ENCODE peak calls at places on chromosomes 7 and 10, in eight cellular contexts. One of them, this sample, is unnamed.

GRCh38 chr10:97778452-97779302 is 6.9 kb upstream of the SFRP5 start:
- DNase-seq in T-helper 17 cell: no peak
- DNase-seq in HFF-Myc: no peak
- DNase-seq in CD4-positive, alpha-beta T cell: no peak
- DNase-seq in hippocampal formation: no peak
- DNase-seq in NCI-H2029 treated with DMSO at 0.1 percent for 48 hours: peak
- DNase-seq in HTR-8/SVneo: no peak
- DNase-seq in MV-4-11: no peak
- DNase-seq in this sample: no peak

GRCh38 chr10:130766071-130766470 is 545.5 kb downstream of the TCERG1L start:
- DNase-seq in T-helper 17 cell: no peak
- DNase-seq in HFF-Myc: no peak
- DNase-seq in CD4-positive, alpha-beta T cell: no peak
- DNase-seq in hippocampal formation: no peak
- DNase-seq in NCI-H2029 treated with DMSO at 0.1 percent for 48 hours: no peak
- DNase-seq in HTR-8/SVneo: no peak
- DNase-seq in MV-4-11: no peak
- DNase-seq in this sample: no peak

GRCh38 chr10:17088118-17088806 is 41.3 kb downstream of the CUBN start:
- DNase-seq in T-helper 17 cell: no peak
- DNase-seq in HFF-Myc: no peak
- DNase-seq in CD4-positive, alpha-beta T cell: no peak
- DNase-seq in hippocampal formation: no peak
- DNase-seq in NCI-H2029 treated with DMSO at 0.1 percent for 48 hours: no peak
- DNase-seq in HTR-8/SVneo: no peak
- DNase-seq in MV-4-11: no peak
- DNase-seq in this sample: peak

GRCh38 chr7:83148776-83149175 is 13.9 kb downstream of the PCLO start:
- DNase-seq in T-helper 17 cell: no peak
- DNase-seq in HFF-Myc: no peak
- DNase-seq in CD4-positive, alpha-beta T cell: no peak
- DNase-seq in hippocampal formation: no peak
- DNase-seq in NCI-H2029 treated with DMSO at 0.1 percent for 48 hours: no peak
- DNase-seq in HTR-8/SVneo: no peak
- DNase-seq in MV-4-11: peak
- DNase-seq in this sample: no peak

GRCh38 chr7:21616796-21617436 is 74.1 kb downstream of the DNAH11 start:
- DNase-seq in T-helper 17 cell: no peak
- DNase-seq in HFF-Myc: no peak
- DNase-seq in CD4-positive, alpha-beta T cell: no peak
- DNase-seq in hippocampal formation: no peak
- DNase-seq in NCI-H2029 treated with DMSO at 0.1 percent for 48 hours: no peak
- DNase-seq in HTR-8/SVneo: peak
- DNase-seq in MV-4-11: no peak
- DNase-seq in this sample: peak

GRCh38 chr10:35412900-35413491 is 76.7 kb downstream of the CCNY start:
- DNase-seq in T-helper 17 cell: no peak
- DNase-seq in HFF-Myc: no peak
- DNase-seq in CD4-positive, alpha-beta T cell: no peak
- DNase-seq in hippocampal formation: no peak
- DNase-seq in NCI-H2029 treated with DMSO at 0.1 percent for 48 hours: no peak
- DNase-seq in HTR-8/SVneo: no peak
- DNase-seq in MV-4-11: no peak
- DNase-seq in this sample: no peak

GRCh38 chr7:47885309-47886000 is 62.8 kb downstream of the PKD1L1 start:
- DNase-seq in T-helper 17 cell: no peak
- DNase-seq in HFF-Myc: no peak
- DNase-seq in CD4-positive, alpha-beta T cell: no peak
- DNase-seq in hippocampal formation: no peak
- DNase-seq in NCI-H2029 treated with DMSO at 0.1 percent for 48 hours: no peak
- DNase-seq in HTR-8/SVneo: no peak
- DNase-seq in MV-4-11: no peak
- DNase-seq in this sample: no peak

GRCh38 chr7:3533040-3533439 is 232.0 kb downstream of the SDK1 start:
- DNase-seq in T-helper 17 cell: no peak
- DNase-seq in HFF-Myc: no peak
- DNase-seq in CD4-positive, alpha-beta T cell: no peak
- DNase-seq in hippocampal formation: no peak
- DNase-seq in NCI-H2029 treated with DMSO at 0.1 percent for 48 hours: no peak
- DNase-seq in HTR-8/SVneo: no peak
- DNase-seq in MV-4-11: no peak
- DNase-seq in this sample: no peak

GRCh38 chr7:33806284-33807157 is 98.8 kb upstream of the BMPER start:
- DNase-seq in T-helper 17 cell: no peak
- DNase-seq in HFF-Myc: no peak
- DNase-seq in CD4-positive, alpha-beta T cell: no peak
- DNase-seq in hippocampal formation: no peak
- DNase-seq in NCI-H2029 treated with DMSO at 0.1 percent for 48 hours: no peak
- DNase-seq in HTR-8/SVneo: no peak
- DNase-seq in MV-4-11: no peak
- DNase-seq in this sample: no peak

GRCh38 chr10:132470306-132471124 is 67.1 kb upstream of the INPP5A start:
- DNase-seq in T-helper 17 cell: no peak
- DNase-seq in HFF-Myc: no peak
- DNase-seq in CD4-positive, alpha-beta T cell: no peak
- DNase-seq in hippocampal formation: no peak
- DNase-seq in NCI-H2029 treated with DMSO at 0.1 percent for 48 hours: no peak
- DNase-seq in HTR-8/SVneo: no peak
- DNase-seq in MV-4-11: peak
- DNase-seq in this sample: no peak

GRCh38 chr7:151727579-151728285 is 149.2 kb downstream of the PRKAG2 start:
- DNase-seq in T-helper 17 cell: no peak
- DNase-seq in HFF-Myc: peak
- DNase-seq in CD4-positive, alpha-beta T cell: no peak
- DNase-seq in hippocampal formation: no peak
- DNase-seq in NCI-H2029 treated with DMSO at 0.1 percent for 48 hours: no peak
- DNase-seq in HTR-8/SVneo: peak
- DNase-seq in MV-4-11: peak
- DNase-seq in this sample: peak

GRCh38 chr7:12907774-12908173 is 220.3 kb downstream of the ARL4A start:
- DNase-seq in T-helper 17 cell: no peak
- DNase-seq in HFF-Myc: no peak
- DNase-seq in CD4-positive, alpha-beta T cell: no peak
- DNase-seq in hippocampal formation: no peak
- DNase-seq in NCI-H2029 treated with DMSO at 0.1 percent for 48 hours: no peak
- DNase-seq in HTR-8/SVneo: no peak
- DNase-seq in MV-4-11: no peak
- DNase-seq in this sample: no peak

GRCh38 chr10:73867126-73867807 is 7.1 kb downstream of the CAMK2G start:
- DNase-seq in T-helper 17 cell: no peak
- DNase-seq in HFF-Myc: no peak
- DNase-seq in CD4-positive, alpha-beta T cell: no peak
- DNase-seq in hippocampal formation: no peak
- DNase-seq in NCI-H2029 treated with DMSO at 0.1 percent for 48 hours: no peak
- DNase-seq in HTR-8/SVneo: no peak
- DNase-seq in MV-4-11: no peak
- DNase-seq in this sample: no peak

GRCh38 chr10:33265621-33266020 is 68.8 kb downstream of the NRP1 start:
- DNase-seq in T-helper 17 cell: no peak
- DNase-seq in HFF-Myc: no peak
- DNase-seq in CD4-positive, alpha-beta T cell: no peak
- DNase-seq in hippocampal formation: no peak
- DNase-seq in NCI-H2029 treated with DMSO at 0.1 percent for 48 hours: no peak
- DNase-seq in HTR-8/SVneo: no peak
- DNase-seq in MV-4-11: no peak
- DNase-seq in this sample: no peak

GRCh38 chr10:20614911-20615310 is 282.2 kb downstream of the NEBL start:
- DNase-seq in T-helper 17 cell: no peak
- DNase-seq in HFF-Myc: no peak
- DNase-seq in CD4-positive, alpha-beta T cell: no peak
- DNase-seq in hippocampal formation: no peak
- DNase-seq in NCI-H2029 treated with DMSO at 0.1 percent for 48 hours: no peak
- DNase-seq in HTR-8/SVneo: no peak
- DNase-seq in MV-4-11: no peak
- DNase-seq in this sample: no peak

GRCh38 chr7:30764030-30764991 is 6.9 kb upstream of the MINDY4 start:
- DNase-seq in T-helper 17 cell: no peak
- DNase-seq in HFF-Myc: no peak
- DNase-seq in CD4-positive, alpha-beta T cell: no peak
- DNase-seq in hippocampal formation: no peak
- DNase-seq in NCI-H2029 treated with DMSO at 0.1 percent for 48 hours: no peak
- DNase-seq in HTR-8/SVneo: no peak
- DNase-seq in MV-4-11: no peak
- DNase-seq in this sample: no peak

GRCh38 chr10:124043310-124044142 is 49.9 kb downstream of the CHST15 start:
- DNase-seq in T-helper 17 cell: no peak
- DNase-seq in HFF-Myc: no peak
- DNase-seq in CD4-positive, alpha-beta T cell: no peak
- DNase-seq in hippocampal formation: no peak
- DNase-seq in NCI-H2029 treated with DMSO at 0.1 percent for 48 hours: no peak
- DNase-seq in HTR-8/SVneo: no peak
- DNase-seq in MV-4-11: peak
- DNase-seq in this sample: no peak